ENCODE peak calls at places on chromosomes 4 and X, in seven cellular contexts. One of them, this sample, is unnamed.

GRCh38 chrX:10926906-10927305 is 184.2 kb upstream of the HCCS start:
- DNase-seq in activated T-cell treated with anti-CD3 and anti-CD28 coated beads, Interleukin-2, amount 50 U/mL, for 72 hours: no peak
- DNase-seq in heart right ventricle: no peak
- DNase-seq in activated CD8-positive, alpha-beta memory T cell treated with anti-CD3 and anti-CD28 coated beads for 48 hours: no peak
- DNase-seq in kidney glomerular epithelial cell: no peak
- DNase-seq in HTR-8/SVneo: no peak
- DNase-seq in retina: no peak
- DNase-seq in this sample: no peak

GRCh38 chr4:172819353-172819752 is 349.3 kb upstream of the GALNT7 start:
- DNase-seq in activated T-cell treated with anti-CD3 and anti-CD28 coated beads, Interleukin-2, amount 50 U/mL, for 72 hours: no peak
- DNase-seq in retina: no peak
- DNase-seq in heart right ventricle: no peak
- DNase-seq in kidney glomerular epithelial cell: no peak
- DNase-seq in activated CD8-positive, alpha-beta memory T cell treated with anti-CD3 and anti-CD28 coated beads for 48 hours: no peak
- DNase-seq in HTR-8/SVneo: no peak
- DNase-seq in this sample: no peak

GRCh38 chrX:143781103-143781502 is 60.6 kb upstream of the SPANXN2 start:
- DNase-seq in kidney glomerular epithelial cell: peak; percentile 1
- DNase-seq in heart right ventricle: no peak
- DNase-seq in activated CD8-positive, alpha-beta memory T cell treated with anti-CD3 and anti-CD28 coated beads for 48 hours: no peak
- DNase-seq in retina: no peak
- DNase-seq in activated T-cell treated with anti-CD3 and anti-CD28 coated beads, Interleukin-2, amount 50 U/mL, for 72 hours: no peak
- DNase-seq in HTR-8/SVneo: peak; percentile 10
- DNase-seq in this sample: no peak

GRCh38 chr4:140326395-140326993 is 47.0 kb upstream of the SCOC start:
- DNase-seq in activated CD8-positive, alpha-beta memory T cell treated with anti-CD3 and anti-CD28 coated beads for 48 hours: no peak
- DNase-seq in kidney glomerular epithelial cell: peak; percentile 12
- DNase-seq in heart right ventricle: no peak
- DNase-seq in activated T-cell treated with anti-CD3 and anti-CD28 coated beads, Interleukin-2, amount 50 U/mL, for 72 hours: peak; percentile 13
- DNase-seq in HTR-8/SVneo: peak; percentile 43
- DNase-seq in retina: peak; percentile 47
- DNase-seq in this sample: no peak

GRCh38 chrX:9880912-9881311 is 86.2 kb upstream of the CLDN34 start:
- DNase-seq in heart right ventricle: no peak
- DNase-seq in activated T-cell treated with anti-CD3 and anti-CD28 coated beads, Interleukin-2, amount 50 U/mL, for 72 hours: no peak
- DNase-seq in HTR-8/SVneo: no peak
- DNase-seq in kidney glomerular epithelial cell: no peak
- DNase-seq in retina: no peak
- DNase-seq in activated CD8-positive, alpha-beta memory T cell treated with anti-CD3 and anti-CD28 coated beads for 48 hours: no peak
- DNase-seq in this sample: no peak

GRCh38 chrX:112997991-112998390 is 157.4 kb upstream of the AMOT start:
- DNase-seq in kidney glomerular epithelial cell: no peak
- DNase-seq in retina: peak; percentile 4
- DNase-seq in activated CD8-positive, alpha-beta memory T cell treated with anti-CD3 and anti-CD28 coated beads for 48 hours: no peak
- DNase-seq in heart right ventricle: no peak
- DNase-seq in HTR-8/SVneo: no peak
- DNase-seq in activated T-cell treated with anti-CD3 and anti-CD28 coated beads, Interleukin-2, amount 50 U/mL, for 72 hours: no peak
- DNase-seq in this sample: no peak

GRCh38 chrX:10325606-10326005 is 168.8 kb downstream of the CLCN4 start:
- DNase-seq in kidney glomerular epithelial cell: no peak
- DNase-seq in activated T-cell treated with anti-CD3 and anti-CD28 coated beads, Interleukin-2, amount 50 U/mL, for 72 hours: no peak
- DNase-seq in HTR-8/SVneo: no peak
- DNase-seq in heart right ventricle: no peak
- DNase-seq in activated CD8-positive, alpha-beta memory T cell treated with anti-CD3 and anti-CD28 coated beads for 48 hours: no peak
- DNase-seq in retina: no peak
- DNase-seq in this sample: no peak

GRCh38 chrX:41245641-41246040 is 88.3 kb upstream of the DDX3X start:
- DNase-seq in activated T-cell treated with anti-CD3 and anti-CD28 coated beads, Interleukin-2, amount 50 U/mL, for 72 hours: no peak
- DNase-seq in HTR-8/SVneo: no peak
- DNase-seq in activated CD8-positive, alpha-beta memory T cell treated with anti-CD3 and anti-CD28 coated beads for 48 hours: no peak
- DNase-seq in heart right ventricle: no peak
- DNase-seq in kidney glomerular epithelial cell: no peak
- DNase-seq in retina: no peak
- DNase-seq in this sample: no peak

GRCh38 chrX:39815621-39816020 is 282.1 kb downstream of the BCOR start:
- DNase-seq in retina: no peak
- DNase-seq in activated CD8-positive, alpha-beta memory T cell treated with anti-CD3 and anti-CD28 coated beads for 48 hours: no peak
- DNase-seq in HTR-8/SVneo: no peak
- DNase-seq in kidney glomerular epithelial cell: no peak
- DNase-seq in heart right ventricle: no peak
- DNase-seq in activated T-cell treated with anti-CD3 and anti-CD28 coated beads, Interleukin-2, amount 50 U/mL, for 72 hours: peak; percentile 63
- DNase-seq in this sample: no peak

GRCh38 chr4:156298230-156298629 is 344.6 kb upstream of the CTSO start:
- DNase-seq in heart right ventricle: no peak
- DNase-seq in kidney glomerular epithelial cell: peak; percentile 79
- DNase-seq in HTR-8/SVneo: no peak
- DNase-seq in activated CD8-positive, alpha-beta memory T cell treated with anti-CD3 and anti-CD28 coated beads for 48 hours: no peak
- DNase-seq in retina: peak; percentile 49
- DNase-seq in activated T-cell treated with anti-CD3 and anti-CD28 coated beads, Interleukin-2, amount 50 U/mL, for 72 hours: no peak
- DNase-seq in this sample: no peak

This sample was measured in GM06990.